ENCODE peak calls at places on chromosomes 13 and 19, in eight cellular contexts. E is brain microvascular endothelial cell; J is fibroblast of villous mesenchyme; V is tibial artery; N is stimulated activated CD4-positive, alpha-beta T cell treated with anti-CD3 and anti-CD28 coated beads, Interleukin-1b, Interleukin-23, amount 100 ng/mL, for 1 hour; P is ecto neural progenitor cell; R is NCI-H460; K is activated CD4-positive, CD25-positive, alpha-beta regulatory T cell treated with anti-CD3 and anti-CD28 coated beads, Interleukin-2, amount 50 U/mL, for 16 hours. G is an unnamed sample.

GRCh38 chr19:33416307-33417215 is 43.1 kb downstream of the CEBPG start:
- DNase-seq in E (peak; percentile 66), J (peak; percentile 70), V (no peak), N (peak; percentile 46), P (peak; percentile 82), R (peak; percentile 59), K (peak; percentile 40), G (peak; percentile 48)

GRCh38 chr19:1947651-1948209 is 6.8 kb downstream of the CSNK1G2 start:
- DNase-seq in E (no peak), J (peak; percentile 7), V (no peak), N (no peak), P (no peak), R (no peak), K (no peak), G (no peak)

GRCh38 chr13:48492123-48493075 is 40.5 kb downstream of the RCBTB2 start:
- DNase-seq in E (peak; percentile 11), J (peak; percentile 86), V (peak; percentile 84), N (no peak), P (no peak), R (no peak), K (peak; percentile 44), G (no peak)

GRCh38 chr13:94660695-94661324 is 51.5 kb downstream of the SOX21 start:
- DNase-seq in E (peak; percentile 27), J (peak; percentile 39), V (no peak), N (no peak), P (no peak), R (no peak), K (no peak), G (no peak)

GRCh38 chr13:104823071-104823470 is 1712.4 kb downstream of the EFNB2 start:
- DNase-seq in E (no peak), J (no peak), V (no peak), N (no peak), P (no peak), R (no peak), K (no peak), G (no peak)

GRCh38 chr13:42893346-42893745 is 98.7 kb downstream of the EPSTI1 start:
- DNase-seq in E (peak; percentile 53), J (peak; percentile 42), V (no peak), N (no peak), P (no peak), R (no peak), K (no peak), G (no peak)

GRCh38 chr19:39110263-39110967 is 15.2 kb upstream of the PAK4 start:
- DNase-seq in E (no peak), J (no peak), V (no peak), N (peak; percentile 69), P (peak; percentile 69), R (peak; percentile 55), K (peak; percentile 56), G (no peak)

GRCh38 chr19:3492131-3492839 is 8.2 kb downstream of the DOHH start:
- DNase-seq in E (no peak), J (no peak), V (no peak), N (no peak), P (no peak), R (no peak), K (no peak), G (no peak)

GRCh38 chr13:101903890-101904289 is 451.4 kb downstream of the ITGBL1 start:
- DNase-seq in E (no peak), J (no peak), V (no peak), N (no peak), P (no peak), R (no peak), K (no peak), G (no peak)

GRCh38 chr13:93029536-93029935 is 197.1 kb upstream of the GPC6 start:
- DNase-seq in E (peak; percentile 56), J (no peak), V (no peak), N (no peak), P (no peak), R (no peak), K (no peak), G (no peak)

GRCh38 chr19:4717191-4717965 is 6.3 kb downstream of the DPP9 start:
- DNase-seq in E (peak; percentile 92), J (peak; percentile 47), V (no peak), N (no peak), P (no peak), R (no peak), K (no peak), G (no peak)

GRCh38 chr13:94173312-94173854 is 306.1 kb downstream of the DCT start:
- DNase-seq in E (peak; percentile 72), J (peak; percentile 14), V (no peak), N (no peak), P (no peak), R (no peak), K (no peak), G (no peak)

GRCh38 chr19:2215281-2215751 is 20.8 kb downstream of the PLEKHJ1 start:
- DNase-seq in E (no peak), J (no peak), V (no peak), N (no peak), P (peak; percentile 62), R (no peak), K (no peak), G (no peak)

GRCh38 chr19:18286973-18287635 is 5.7 kb upstream of the JUND start:
- DNase-seq in E (no peak), J (no peak), V (no peak), N (no peak), P (peak; percentile 65), R (no peak), K (no peak), G (no peak)

GRCh38 chr13:49627831-49628652 is at the start of gene ARL11:
- DNase-seq in E (no peak), J (no peak), V (peak; percentile 76), N (peak; percentile 20), P (peak; percentile 69), R (no peak), K (no peak), G (no peak)

GRCh38 chr13:109256866-109257760 is 529.3 kb downstream of the IRS2 start:
- DNase-seq in E (peak; percentile 96), J (peak; percentile 95), V (no peak), N (no peak), P (no peak), R (peak; percentile 79), K (no peak), G (no peak)

GRCh38 chr13:114319441-114319871 is 5.2 kb downstream of the CHAMP1 start:
- DNase-seq in E (peak; percentile 53), J (peak; percentile 87), V (no peak), N (no peak), P (no peak), R (no peak), K (no peak), G (no peak)

GRCh38 chr13:74669149-74669548 is 534.9 kb upstream of the KLF12 start:
- DNase-seq in E (no peak), J (no peak), V (no peak), N (no peak), P (no peak), R (no peak), K (no peak), G (no peak)

GRCh38 chr19:46571495-46571894 is 29.6 kb upstream of the CALM3 start:
- DNase-seq in E (peak; percentile 14), J (peak; percentile 8), V (no peak), N (no peak), P (peak; percentile 52), R (peak; percentile 12), K (no peak), G (no peak)

GRCh38 chr19:55688422-55689218 is 13.6 kb downstream of the EPN1 start:
- DNase-seq in E (no peak), J (peak; percentile 8), V (no peak), N (no peak), P (no peak), R (no peak), K (no peak), G (no peak)

GRCh38 chr19:18230941-18231734 is 4.9 kb upstream of the PDE4C start:
- DNase-seq in E (peak; percentile 14), J (no peak), V (no peak), N (no peak), P (no peak), R (no peak), K (no peak), G (no peak)

GRCh38 chr13:39119422-39119821 is 81.2 kb downstream of the NHLRC3 start:
- DNase-seq in E (no peak), J (no peak), V (no peak), N (no peak), P (no peak), R (no peak), K (no peak), G (no peak)

GRCh38 chr19:1975081-1975480 is 34.1 kb downstream of the CSNK1G2 start:
- DNase-seq in E (no peak), J (peak; percentile 5), V (no peak), N (no peak), P (no peak), R (no peak), K (no peak), G (no peak)

GRCh38 chr13:60689571-60689970 is 292.6 kb downstream of the TDRD3 start:
- DNase-seq in E (no peak), J (no peak), V (no peak), N (no peak), P (no peak), R (no peak), K (no peak), G (no peak)

GRCh38 chr13:85241045-85241444 is 558.2 kb downstream of the SLITRK6 start:
- DNase-seq in E (peak; percentile 40), J (no peak), V (no peak), N (no peak), P (no peak), R (no peak), K (no peak), G (no peak)

GRCh38 chr13:50243926-50244325 is 228.7 kb downstream of the KCNRG start:
- DNase-seq in E (no peak), J (no peak), V (no peak), N (no peak), P (no peak), R (no peak), K (no peak), G (no peak)

GRCh38 chr13:30818323-30818960 is 83.1 kb downstream of the ALOX5AP start:
- DNase-seq in E (peak; percentile 82), J (peak; percentile 81), V (peak; percentile 85), N (no peak), P (no peak), R (no peak), K (no peak), G (no peak)

GRCh38 chr19:1650627-1651009 is 1.8 kb downstream of the TCF3 start:
- DNase-seq in E (no peak), J (peak; percentile 24), V (no peak), N (no peak), P (no peak), R (no peak), K (no peak), G (no peak)

GRCh38 chr19:6375411-6376010 is at the start of gene PSPN:
- DNase-seq in E (no peak), J (no peak), V (no peak), N (no peak), P (no peak), R (no peak), K (no peak), G (no peak)

GRCh38 chr13:28117689-28118377 is 17.5 kb upstream of the FLT3 start:
- DNase-seq in E (no peak), J (peak; percentile 22), V (no peak), N (no peak), P (no peak), R (no peak), K (no peak), G (no peak)

G was measured in mesothelial cell of epicardium.